ENCODE peak calls at places on chromosomes 5 and 9, in four cellular contexts. K is HCT116, H is endothelial cell of umbilical vein, S is prostate gland. E is an unnamed sample.

GRCh38 chr5:119067338-119067737 is 3.5 kb upstream of the DMXL1 start:
- DNase-seq in K (no peak), S (no peak), H (no peak), E (no peak)

GRCh38 chr5:112208699-112209615 is 210.1 kb downstream of the EPB41L4A start:
- DNase-seq in K (no peak), S (no peak), H (no peak), E (no peak)

GRCh38 chr9:77589046-77589795 is 58.9 kb downstream of the GNA14 start:
- DNase-seq in H (no peak), S (no peak), K (no peak), E (no peak)

GRCh38 chr5:150487199-150488061 is 20.5 kb upstream of the NDST1 start:
- DNase-seq in S (peak), K (no peak), H (peak), E (no peak)

GRCh38 chr5:157735991-157736390 is 4.8 kb downstream of the THG1L start:
- DNase-seq in S (no peak), H (no peak), K (no peak), E (no peak)

GRCh38 chr9:19050637-19051591 is 1.7 kb downstream of the RRAGA start:
- DNase-seq in S (no peak), K (no peak), H (peak), E (no peak)

GRCh38 chr9:93268551-93269314 is 84.8 kb downstream of the WNK2 start:
- DNase-seq in K (no peak), S (peak), H (no peak), E (peak)

GRCh38 chr5:68243681-68244080 is 28.1 kb downstream of the PIK3R1 start:
- DNase-seq in H (no peak), S (no peak), K (no peak), E (no peak)

GRCh38 chr9:90658783-90659182 is 16.2 kb upstream of the DIRAS2 start:
- DNase-seq in H (no peak), S (no peak), K (no peak), E (no peak)

GRCh38 chr9:126395439-126396212 is 69.0 kb downstream of the MVB12B start:
- DNase-seq in H (peak), S (peak), K (peak), E (no peak)

GRCh38 chr5:146947181-146947941 is 68.8 kb upstream of the PPP2R2B start:
- DNase-seq in K (peak), S (no peak), H (peak), E (no peak)

GRCh38 chr5:178367351-178368120 is 134.9 kb upstream of the PHYKPL start:
- DNase-seq in S (no peak), H (no peak), K (no peak), E (no peak)

GRCh38 chr9:106830527-106831140 is 32.3 kb upstream of the ZNF462 start:
- DNase-seq in K (no peak), H (no peak), S (no peak), E (no peak)

GRCh38 chr9:124322618-124323432 is 65.1 kb downstream of the NEK6 start:
- DNase-seq in S (no peak), K (no peak), H (no peak), E (no peak)

GRCh38 chr5:91127682-91128081 is 255.4 kb downstream of the ARRDC3 start:
- DNase-seq in K (no peak), S (no peak), H (peak), E (no peak)

GRCh38 chr9:135335691-135336181 is 143.8 kb upstream of the PPP1R26 start:
- DNase-seq in H (no peak), S (no peak), K (no peak), E (no peak)

GRCh38 chr9:68750179-68750685 is 45.2 kb downstream of the PIP5K1B start:
- DNase-seq in H (no peak), K (no peak), S (no peak), E (no peak)

GRCh38 chr9:34456746-34457145 is 1.6 kb downstream of the FAM219A start:
- DNase-seq in K (no peak), H (no peak), S (no peak), E (no peak)

GRCh38 chr9:34458967-34459355 is 356 bp downstream of the DNAI1 start:
- DNase-seq in S (no peak), K (no peak), H (no peak), E (no peak)

GRCh38 chr9:34458013-34458966 is at the start of the genes DNAI1 and FAM219A:
- DNase-seq in S (peak), K (peak), H (peak), E (peak)

GRCh38 chr9:34459356-34459755 is 751 bp downstream of the DNAI1 start:
- DNase-seq in S (no peak), H (no peak), K (no peak), E (no peak)

DNA sequence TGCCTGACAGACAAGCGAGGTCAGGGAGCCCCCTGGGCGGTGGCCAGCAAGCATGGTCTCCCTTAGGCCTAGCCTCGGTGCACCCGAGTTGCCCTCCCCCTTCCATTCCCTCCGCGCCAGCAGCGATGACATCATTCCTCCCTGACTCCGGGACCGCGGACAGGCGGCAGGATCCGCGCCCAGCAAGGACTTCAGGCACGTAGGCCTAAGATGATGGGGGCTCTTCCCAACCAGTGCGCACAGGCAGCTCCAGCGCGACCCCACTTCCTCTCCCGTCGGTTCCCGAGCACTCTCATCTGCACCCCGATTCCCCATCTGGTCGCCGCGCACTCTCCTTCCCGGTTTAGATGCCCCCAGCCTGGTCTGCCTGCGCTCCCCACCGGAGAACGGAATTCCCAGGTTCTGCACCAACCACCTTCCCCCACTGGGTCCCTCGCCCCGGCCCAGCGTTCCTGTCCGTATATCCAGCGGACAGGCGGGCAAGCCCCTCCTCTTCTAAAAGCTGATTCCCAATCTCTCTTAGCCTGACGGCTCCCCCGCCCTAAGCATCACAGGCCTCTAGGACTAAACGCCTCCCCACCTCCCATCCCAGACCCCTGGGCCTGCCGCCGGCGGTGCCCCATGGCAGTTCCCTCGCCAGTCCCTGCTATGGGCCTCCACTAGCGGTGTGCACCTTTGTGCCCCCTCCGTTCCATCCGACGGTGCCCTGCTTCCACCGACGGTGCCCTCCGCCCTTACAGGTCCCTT is 931 bp downstream of the FAM219A start:
- DNase-seq in H (peak), S (peak), K (no peak), E (peak)
- TF ChIP-seq POLR2AphosphoS5 in H (peak), S (peak), K (no peak), E (peak)

DNA sequence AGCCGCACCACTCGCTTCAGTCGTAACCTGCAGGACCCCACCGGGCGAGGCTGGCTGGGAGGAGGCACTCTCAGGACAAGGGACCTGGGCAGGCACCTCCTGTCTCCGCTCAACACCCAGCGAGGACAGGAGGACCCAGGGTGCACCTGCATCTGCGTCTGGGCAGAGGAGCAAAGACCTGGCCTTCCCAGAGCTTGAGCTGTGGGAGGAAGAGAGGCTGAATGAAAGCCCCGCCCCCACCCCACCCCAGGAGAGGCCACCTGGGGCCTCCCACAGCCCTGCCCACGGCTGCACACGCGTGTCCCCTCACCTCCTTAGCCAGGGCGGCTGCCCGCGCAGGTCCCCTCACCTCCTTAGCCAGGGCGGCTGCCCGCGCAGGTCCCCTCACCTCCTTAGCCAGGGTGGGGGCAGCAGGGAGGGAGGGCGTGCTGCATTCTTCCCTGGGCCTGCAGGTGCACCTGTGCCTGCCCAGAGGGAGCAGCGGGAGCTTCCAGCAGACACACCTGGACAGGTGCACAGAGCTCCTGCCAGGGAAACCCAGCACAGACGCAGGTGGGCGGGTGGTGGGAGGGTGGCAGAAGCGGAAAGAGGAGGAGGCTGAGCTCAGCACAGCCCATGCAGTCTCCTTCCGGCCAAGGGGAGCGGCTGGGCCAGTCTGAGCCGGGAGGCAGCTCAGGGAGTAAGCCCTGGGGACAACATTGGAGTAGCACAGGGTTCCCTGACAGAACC is 18.5 kb upstream of the SLC12A7 start:
- DNase-seq in S (peak), K (no peak), H (no peak), E (peak)
- TF ChIP-seq POLR2AphosphoS5 in S (no peak), K (no peak), H (no peak), E (no peak)

GRCh38 chr5:14410068-14410941 is 171.3 kb upstream of the OTULINL start:
- DNase-seq in H (no peak), S (no peak), K (no peak), E (no peak)
- TF ChIP-seq POLR2AphosphoS5 in H (no peak), S (no peak), K (no peak), E (no peak)

DNA sequence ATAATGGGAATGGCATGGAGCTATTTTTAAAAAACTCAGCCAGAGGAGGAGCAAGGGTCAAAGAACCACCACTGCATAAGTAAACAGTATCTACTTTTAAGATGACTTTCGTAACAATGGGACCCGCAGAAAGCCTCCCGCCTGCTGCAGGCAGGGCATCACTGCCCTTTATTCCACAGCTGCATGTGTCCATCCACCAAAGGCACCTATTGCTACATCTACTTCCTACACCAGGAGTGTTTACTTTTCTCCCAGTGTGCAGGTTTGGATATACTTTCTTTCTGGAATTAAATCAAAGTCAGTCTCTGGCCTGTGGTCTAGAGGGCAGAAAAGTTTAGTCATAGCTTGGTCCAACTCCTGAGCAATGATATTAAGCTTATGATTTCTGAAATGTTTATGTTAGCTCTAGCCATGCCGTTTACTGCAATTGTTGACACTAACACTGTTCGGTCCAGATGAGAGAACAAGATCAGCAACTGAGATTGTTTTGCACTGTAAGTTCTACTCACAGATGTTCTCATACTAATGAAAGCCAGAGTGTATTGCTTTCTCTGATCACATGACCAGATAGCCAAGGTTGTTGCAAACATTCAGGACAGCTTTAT is 391.5 kb downstream of the FGF10 start:
- DNase-seq in K (no peak), H (no peak), S (no peak), E (no peak)
- TF ChIP-seq POLR2AphosphoS5 in K (no peak), H (no peak), S (no peak), E (no peak)

E was measured in breast epithelium.